ENCODE peak calls at places on chromosomes 4 and X, in six cellular contexts. One of them, this sample, is unnamed.
A peak's percentile ranks its signal among the peaks of the same experiment; 100 is the strongest.

GRCh38 chrX:110915120-110915519 is 119.5 kb upstream of the CHRDL1 start:
- DNase-seq in cerebellar nuclear complex: no peak
- DNase-seq in activated T-helper 1 cell treated with Interleukin-2 at 50 U/mL for 16 hours: no peak
- DNase-seq in activated T-helper 9 cell treated with anti-CD3 and anti-CD28 coated beads, Interleukin-2, amount 50 U/mL, for 16 hours: no peak
- DNase-seq in Caco-2: no peak
- DNase-seq in B cell: no peak
- DNase-seq in this sample: no peak

GRCh38 chr4:8267077-8267476 is 2.5 kb upstream of the HTRA3 start:
- DNase-seq in cerebellar nuclear complex: no peak
- DNase-seq in activated T-helper 1 cell treated with Interleukin-2 at 50 U/mL for 16 hours: no peak
- DNase-seq in activated T-helper 9 cell treated with anti-CD3 and anti-CD28 coated beads, Interleukin-2, amount 50 U/mL, for 16 hours: no peak
- DNase-seq in Caco-2: no peak
- DNase-seq in B cell: no peak
- DNase-seq in this sample: no peak

GRCh38 chr4:82578935-82579334 is 17.1 kb upstream of the TMEM150C start:
- DNase-seq in Caco-2: no peak
- DNase-seq in cerebellar nuclear complex: no peak
- DNase-seq in activated T-helper 9 cell treated with anti-CD3 and anti-CD28 coated beads, Interleukin-2, amount 50 U/mL, for 16 hours: no peak
- DNase-seq in activated T-helper 1 cell treated with Interleukin-2 at 50 U/mL for 16 hours: no peak
- DNase-seq in B cell: no peak
- DNase-seq in this sample: no peak

GRCh38 chrX:150163956-150164726 is 199.0 kb upstream of the MAMLD1 start:
- DNase-seq in activated T-helper 9 cell treated with anti-CD3 and anti-CD28 coated beads, Interleukin-2, amount 50 U/mL, for 16 hours: no peak
- DNase-seq in B cell: no peak
- DNase-seq in activated T-helper 1 cell treated with Interleukin-2 at 50 U/mL for 16 hours: no peak
- DNase-seq in cerebellar nuclear complex: no peak
- DNase-seq in Caco-2: no peak
- DNase-seq in this sample: no peak

GRCh38 chr4:188660796-188661195 is 521.6 kb downstream of the TRIML1 start:
- DNase-seq in activated T-helper 1 cell treated with Interleukin-2 at 50 U/mL for 16 hours: no peak
- DNase-seq in Caco-2: no peak
- DNase-seq in activated T-helper 9 cell treated with anti-CD3 and anti-CD28 coated beads, Interleukin-2, amount 50 U/mL, for 16 hours: no peak
- DNase-seq in cerebellar nuclear complex: no peak
- DNase-seq in B cell: no peak
- DNase-seq in this sample: no peak

GRCh38 chrX:141341341-141341740 is 99.0 kb upstream of the SPANXC start:
- DNase-seq in activated T-helper 1 cell treated with Interleukin-2 at 50 U/mL for 16 hours: no peak
- DNase-seq in activated T-helper 9 cell treated with anti-CD3 and anti-CD28 coated beads, Interleukin-2, amount 50 U/mL, for 16 hours: no peak
- DNase-seq in B cell: no peak
- DNase-seq in Caco-2: no peak
- DNase-seq in cerebellar nuclear complex: no peak
- DNase-seq in this sample: no peak

GRCh38 chr4:3324093-3324815 is 31.4 kb downstream of the RGS12 start:
- DNase-seq in cerebellar nuclear complex: no peak
- DNase-seq in B cell: no peak
- DNase-seq in Caco-2: no peak
- DNase-seq in activated T-helper 1 cell treated with Interleukin-2 at 50 U/mL for 16 hours: no peak
- DNase-seq in activated T-helper 9 cell treated with anti-CD3 and anti-CD28 coated beads, Interleukin-2, amount 50 U/mL, for 16 hours: no peak
- DNase-seq in this sample: no peak

GRCh38 chrX:19886888-19887531 is 390 bp downstream of the SH3KBP1 start:
- DNase-seq in Caco-2: no peak
- DNase-seq in activated T-helper 1 cell treated with Interleukin-2 at 50 U/mL for 16 hours: no peak
- DNase-seq in activated T-helper 9 cell treated with anti-CD3 and anti-CD28 coated beads, Interleukin-2, amount 50 U/mL, for 16 hours: peak; percentile 17
- DNase-seq in B cell: no peak
- DNase-seq in cerebellar nuclear complex: no peak
- DNase-seq in this sample: peak; percentile 35

GRCh38 chr4:173257732-173258717 is 76.1 kb downstream of the HMGB2 start:
- DNase-seq in Caco-2: peak; percentile 53
- DNase-seq in B cell: peak; percentile 76
- DNase-seq in activated T-helper 9 cell treated with anti-CD3 and anti-CD28 coated beads, Interleukin-2, amount 50 U/mL, for 16 hours: peak; percentile 20
- DNase-seq in activated T-helper 1 cell treated with Interleukin-2 at 50 U/mL for 16 hours: peak; percentile 11
- DNase-seq in cerebellar nuclear complex: peak; percentile 83
- DNase-seq in this sample: no peak

GRCh38 chr4:146342600-146343192 is 128.4 kb downstream of the REELD1 start:
- DNase-seq in cerebellar nuclear complex: no peak
- DNase-seq in Caco-2: no peak
- DNase-seq in B cell: no peak
- DNase-seq in activated T-helper 1 cell treated with Interleukin-2 at 50 U/mL for 16 hours: no peak
- DNase-seq in activated T-helper 9 cell treated with anti-CD3 and anti-CD28 coated beads, Interleukin-2, amount 50 U/mL, for 16 hours: no peak
- DNase-seq in this sample: no peak

GRCh38 chr4:189613202-189613601 is 327.5 kb upstream of the FRG1 start:
- DNase-seq in Caco-2: no peak
- DNase-seq in activated T-helper 9 cell treated with anti-CD3 and anti-CD28 coated beads, Interleukin-2, amount 50 U/mL, for 16 hours: no peak
- DNase-seq in cerebellar nuclear complex: no peak
- DNase-seq in activated T-helper 1 cell treated with Interleukin-2 at 50 U/mL for 16 hours: no peak
- DNase-seq in B cell: no peak
- DNase-seq in this sample: no peak

GRCh38 chr4:185644408-185644807 is 109.1 kb upstream of the PDLIM3 start:
- DNase-seq in activated T-helper 1 cell treated with Interleukin-2 at 50 U/mL for 16 hours: no peak
- DNase-seq in cerebellar nuclear complex: no peak
- DNase-seq in B cell: no peak
- DNase-seq in activated T-helper 9 cell treated with anti-CD3 and anti-CD28 coated beads, Interleukin-2, amount 50 U/mL, for 16 hours: no peak
- DNase-seq in Caco-2: no peak
- DNase-seq in this sample: no peak

GRCh38 chrX:63751481-63751880 is 33.5 kb downstream of the ARHGEF9 start:
- DNase-seq in cerebellar nuclear complex: no peak
- DNase-seq in activated T-helper 1 cell treated with Interleukin-2 at 50 U/mL for 16 hours: no peak
- DNase-seq in B cell: no peak
- DNase-seq in Caco-2: no peak
- DNase-seq in activated T-helper 9 cell treated with anti-CD3 and anti-CD28 coated beads, Interleukin-2, amount 50 U/mL, for 16 hours: no peak
- DNase-seq in this sample: no peak